ENCODE peak calls at places on chromosome 21, in six cellular contexts. V is neural progenitor cell, K is MM.1S, Z is PC-9, Q is PC-3, I is GM23248. U is an unnamed sample. For H3F3A, the result is how much of the 10 kb centered on the place peaks cover.

GRCh38 chr21:22235866-22236590 is 1237.8 kb downstream of the NCAM2 start:
- DNase-seq in Z (no peak), V (no peak), I (no peak), K (no peak), Q (no peak), U (no peak)

GRCh38 chr21:31974454-31974985 is 101.7 kb downstream of the HUNK start:
- DNase-seq in K (no peak), V (peak), Z (no peak), Q (no peak), I (no peak), U (peak)

GRCh38 chr21:45910155-45910547 is 71.4 kb upstream of the COL6A1 start:
- DNase-seq in V (no peak), Q (no peak), K (no peak), I (no peak), Z (no peak), U (no peak)

GRCh38 chr21:45102391-45102932 is 28.1 kb downstream of the ADARB1 start:
- DNase-seq in Z (peak), Q (peak), V (no peak), I (peak), K (no peak), U (peak)

GRCh38 chr21:46411691-46412090 is 47.0 kb upstream of the DIP2A start:
- DNase-seq in K (no peak), I (no peak), Z (no peak), Q (no peak), V (no peak), U (no peak)

GRCh38 chr21:46211786-46212720 is 16.5 kb downstream of the LSS start:
- DNase-seq in Z (no peak), I (peak), K (no peak), Q (peak), V (no peak), U (no peak)

GRCh38 chr21:25956993-25957714 is 213.4 kb downstream of the APP start:
- DNase-seq in Z (no peak), V (no peak), K (no peak), I (peak), Q (peak), U (no peak)

GRCh38 chr21:16468191-16468590 is 738.4 kb downstream of the USP25 start:
- DNase-seq in K (no peak), Z (no peak), V (no peak), I (peak), Q (peak), U (no peak)

GRCh38 chr21:41170442-41170841 is 2.5 kb downstream of the BACE2 start:
- DNase-seq in K (peak), I (peak), Z (peak), V (peak), Q (peak), U (peak)

GRCh38 chr21:19198801-19199200 is 795.2 kb upstream of the TMPRSS15 start:
- DNase-seq in Q (peak), I (no peak), K (no peak), V (no peak), Z (no peak), U (peak)

GRCh38 chr21:33380483-33380998 is 22.7 kb upstream of the IFNGR2 start:
- DNase-seq in Q (peak), I (peak), V (no peak), Z (peak), K (peak), U (peak)
- H3F3A ChIP-seq in Q (under half), I (under half), V (under half), Z (under half), K (under half), U (under half)

GRCh38 chr21:33023574-33024277 is 2.0 kb upstream of the OLIG2 start:
- DNase-seq in I (no peak), Z (no peak), K (no peak), V (peak), Q (no peak), U (peak)
- TF ChIP-seq EZH2 in I (no peak), Z (no peak), K (peak), V (peak), Q (no peak), U (peak)

DNA sequence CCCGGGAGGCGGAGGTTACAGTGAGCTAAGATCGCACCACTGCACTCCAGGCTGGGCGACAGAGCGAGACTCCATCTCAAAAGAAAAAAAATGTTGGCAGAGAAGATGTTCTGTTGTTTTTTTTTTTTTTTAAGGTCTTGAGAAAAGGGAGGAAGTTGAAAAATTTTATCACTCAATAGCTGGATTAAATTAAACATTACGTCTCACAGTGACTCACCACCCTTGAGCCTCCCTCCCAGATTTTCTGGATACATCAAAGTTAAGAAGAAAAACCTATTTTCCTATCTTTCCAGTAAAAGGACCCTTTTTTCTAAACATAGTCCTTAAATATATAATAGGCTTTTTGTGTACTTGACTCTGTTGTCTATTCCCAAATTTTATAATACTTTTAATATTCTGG is 35.5 kb downstream of the IFNAR1 start:
- DNase-seq in I (peak), Z (no peak), K (no peak), V (no peak), Q (peak), U (no peak)
- H3F3A ChIP-seq in I (under half), Z (under half), K (under half), V (under half), Q (under half), U (under half)

GRCh38 chr21:37537391-37537996 is 170.9 kb downstream of the DYRK1A start:
- DNase-seq in I (no peak), Q (no peak), V (no peak), Z (no peak), K (no peak), U (no peak)
- TF ChIP-seq EZH2 in I (no peak), Q (no peak), V (no peak), Z (no peak), K (no peak), U (no peak)

DNA sequence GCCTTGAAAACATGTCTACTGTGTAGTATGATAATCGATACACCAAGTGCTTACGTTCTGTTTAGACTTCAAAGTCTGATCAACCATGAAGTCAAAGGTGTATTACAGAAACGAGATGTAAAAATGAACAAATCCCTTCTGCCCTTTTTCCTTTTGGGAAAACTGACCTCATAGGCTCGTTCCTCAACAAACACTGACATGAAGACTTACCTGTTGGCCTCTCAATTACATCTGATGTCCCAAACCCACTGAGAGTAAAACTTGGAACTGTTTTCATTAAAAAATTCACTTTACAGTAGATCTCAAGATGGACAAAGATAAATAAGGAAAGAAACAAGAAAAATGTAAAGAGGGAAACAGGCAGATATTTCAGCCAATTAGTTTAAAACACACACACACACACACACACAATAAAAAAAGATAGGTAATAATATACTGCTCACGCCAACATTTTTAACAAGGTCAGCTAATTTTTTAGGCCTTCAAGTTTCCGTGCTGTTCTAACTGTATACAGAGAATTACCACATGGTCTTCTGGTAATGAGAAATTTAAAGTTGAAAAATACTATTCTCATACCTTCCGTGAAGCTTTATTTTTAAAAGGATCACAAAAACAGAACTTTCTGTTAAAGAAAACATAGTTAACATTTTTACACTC is 2.1 kb downstream of the HMGN1 start:
- DNase-seq in Z (no peak), K (no peak), V (no peak), Q (no peak), I (no peak), U (no peak)
- H3F3A ChIP-seq in Z (under half), K (under half), V (under half), Q (under half), I (under half), U (under half)

DNA sequence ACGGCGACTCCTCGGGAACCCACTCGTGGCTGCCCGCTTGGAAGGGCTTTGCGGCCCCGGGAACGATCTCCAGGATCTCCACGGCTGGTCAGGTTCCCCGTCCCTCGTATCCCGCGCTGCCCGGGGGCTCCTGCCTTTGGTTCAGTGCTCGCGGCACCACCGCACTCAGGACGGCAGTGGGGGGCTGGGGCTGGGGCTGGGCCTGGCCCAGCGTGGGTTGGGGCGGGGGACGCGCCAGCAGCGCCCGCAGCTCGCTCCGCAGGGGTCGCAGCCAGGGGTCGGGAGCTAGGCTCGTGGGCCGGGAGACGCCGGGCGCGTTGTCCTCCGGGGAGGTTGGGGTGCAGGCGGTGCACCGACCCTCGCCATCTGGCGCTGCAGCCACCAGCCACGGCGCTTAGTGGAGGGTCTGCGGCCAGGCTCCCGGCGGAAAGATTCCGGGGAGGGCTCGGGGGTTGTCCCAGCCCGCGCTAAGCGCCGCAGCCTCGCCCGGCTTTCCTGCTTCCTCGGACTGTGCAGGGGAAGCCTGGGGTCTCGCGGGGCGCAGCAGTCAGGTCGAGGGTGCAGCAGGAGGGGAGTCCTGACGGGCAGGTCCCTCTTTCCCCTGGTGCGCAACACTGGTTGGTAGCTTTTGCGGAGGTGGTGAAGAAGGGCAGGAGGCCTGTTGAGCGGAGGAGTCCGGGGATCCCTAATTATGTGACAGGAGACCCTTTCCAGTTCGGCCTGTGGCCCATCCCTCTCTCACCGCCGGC is 9.0 kb downstream of the SIM2 start:
- DNase-seq in I (no peak), Z (no peak), V (peak), Q (no peak), K (no peak), U (peak)
- TF ChIP-seq EZH2 in I (no peak), Z (no peak), V (peak), Q (no peak), K (no peak), U (no peak)

GRCh38 chr21:29194342-29194741 is 63.9 kb downstream of the MAP3K7CL start:
- DNase-seq in K (no peak), I (no peak), V (no peak), Z (no peak), Q (peak), U (no peak)
- H3F3A ChIP-seq in K (under half), I (under half), V (under half), Z (half or more), Q (under half), U (under half)

U was measured in GM23338.